ENCODE peak calls at places on chromosomes 16 and 17, in eight cellular contexts. I is psoas muscle, A is heart right ventricle, D is IMR-90, P is ovary, Y is left ventricle myocardium inferior, E is fibroblast of lung, Z is tibial nerve. C is an unnamed sample.

GRCh38 chr17:36602030-36602737 is 801 bp downstream of the MRM1 start:
- DNase-seq in A (no peak), D (peak; percentile 9), I (peak; percentile 25), E (peak; percentile 17), Y (no peak), P (no peak), Z (no peak), C (no peak)

GRCh38 chr16:74742051-74742481 is 32.6 kb downstream of the FA2H start:
- DNase-seq in A (no peak), D (peak; percentile 43), P (no peak), E (peak; percentile 47), I (no peak), Z (no peak), Y (no peak), C (no peak)

GRCh38 chr17:30323262-30323894 is 10.5 kb downstream of the TMIGD1 start:
- DNase-seq in A (no peak), Y (no peak), P (no peak), D (no peak), I (no peak), E (no peak), Z (no peak), C (no peak)

GRCh38 chr17:1455748-1456599 is at the start of gene CRK:
- DNase-seq in P (peak; percentile 99), Y (peak; percentile 96), E (peak; percentile 87), Z (peak; percentile 90), I (peak; percentile 97), A (peak; percentile 96), D (peak; percentile 93), C (peak; percentile 96)

GRCh38 chr17:64622931-64623654 is 39.0 kb downstream of the SMURF2 start:
- DNase-seq in I (no peak), Z (no peak), Y (no peak), A (no peak), E (peak; percentile 92), P (no peak), D (peak; percentile 91), C (no peak)

GRCh38 chr16:88411951-88412576 is 29.3 kb downstream of the ZNF469 start:
- DNase-seq in I (no peak), P (no peak), E (no peak), D (no peak), A (no peak), Z (no peak), Y (no peak), C (no peak)

GRCh38 chr16:10594312-10594950 is 14.0 kb upstream of the EMP2 start:
- DNase-seq in E (no peak), Z (no peak), D (no peak), I (no peak), A (no peak), P (no peak), Y (no peak), C (no peak)

GRCh38 chr16:22161999-22162657 is at the start of gene SDR42E2:
- DNase-seq in A (no peak), D (no peak), Z (no peak), I (no peak), P (no peak), E (no peak), Y (no peak), C (no peak)

GRCh38 chr16:49354991-49355390 is 18.6 kb upstream of the C16orf78 start:
- DNase-seq in D (no peak), I (no peak), Y (no peak), A (no peak), E (no peak), P (no peak), Z (no peak), C (no peak)

GRCh38 chr17:29707212-29707571 is 84.5 kb upstream of the CORO6 start:
- DNase-seq in Z (no peak), D (no peak), A (no peak), E (no peak), Y (no peak), P (no peak), I (no peak), C (no peak)

GRCh38 chr17:4101127-4101798 is 41.6 kb downstream of the ZZEF1 start:
- DNase-seq in A (peak; percentile 11), P (no peak), I (no peak), Z (no peak), D (peak; percentile 40), Y (no peak), E (peak; percentile 23), C (no peak)

GRCh38 chr16:76345093-76345735 is 68.0 kb downstream of the CNTNAP4 start:
- DNase-seq in A (peak; percentile 28), Z (no peak), P (no peak), Y (peak; percentile 43), I (peak; percentile 41), D (no peak), E (peak; percentile 29), C (no peak)

GRCh38 chr16:70725912-70726828 is 40.3 kb upstream of the MTSS2 start:
- DNase-seq in E (no peak), I (peak; percentile 68), D (peak; percentile 42), Z (no peak), A (peak; percentile 73), P (peak; percentile 72), Y (peak; percentile 79), C (peak; percentile 89)

GRCh38 chr17:82661717-82662683 is 13.8 kb upstream of the WDR45B start:
- DNase-seq in A (no peak), Y (no peak), E (no peak), I (peak; percentile 7), D (no peak), Z (no peak), P (no peak), C (no peak)

GRCh38 chr17:65243838-65244237 is 106.7 kb downstream of the RGS9 start:
- DNase-seq in D (peak; percentile 24), Y (no peak), Z (no peak), A (peak; percentile 11), P (no peak), E (peak; percentile 72), I (no peak), C (peak; percentile 43)

GRCh38 chr17:62392908-62393307 is 12.6 kb downstream of the EFCAB3 start:
- DNase-seq in E (no peak), Y (no peak), D (no peak), I (no peak), Z (no peak), P (no peak), A (no peak), C (no peak)

GRCh38 chr17:40922239-40922638 is 15.2 kb downstream of the KRT23 start:
- DNase-seq in Z (peak; percentile 21), I (peak; percentile 42), A (no peak), E (peak; percentile 90), Y (no peak), P (no peak), D (peak; percentile 88), C (no peak)

GRCh38 chr17:18319604-18320256 is 4.6 kb downstream of the SMCR8 start:
- DNase-seq in A (no peak), D (peak; percentile 68), E (peak; percentile 49), Y (no peak), Z (no peak), I (no peak), P (no peak), C (no peak)

GRCh38 chr17:82263641-82264040 is 9.9 kb downstream of the CSNK1D start:
- DNase-seq in Z (no peak), P (no peak), Y (no peak), D (no peak), I (no peak), A (no peak), E (no peak), C (no peak)

GRCh38 chr17:57853695-57854094 is 3.9 kb upstream of the MRPS23 start:
- DNase-seq in P (no peak), A (no peak), I (peak; percentile 75), Y (peak; percentile 59), Z (no peak), E (no peak), D (no peak), C (no peak)

GRCh38 chr17:1752425-1752941 is 9.4 kb upstream of the SERPINF1 start:
- DNase-seq in I (no peak), P (no peak), A (no peak), D (no peak), E (no peak), Z (no peak), Y (no peak), C (no peak)

GRCh38 chr17:72890711-72891110 is 201.8 kb downstream of the SLC39A11 start:
- DNase-seq in D (peak; percentile 23), I (no peak), Z (no peak), E (peak; percentile 55), P (no peak), A (no peak), Y (no peak), C (no peak)

GRCh38 chr17:49132699-49133364 is at the start of gene B4GALNT2:
- DNase-seq in P (no peak), I (no peak), A (no peak), D (no peak), Y (no peak), E (peak; percentile 7), Z (no peak), C (no peak)

GRCh38 chr17:75877752-75878173 is 618 bp downstream of the TRIM47 start:
- DNase-seq in E (peak; percentile 72), I (peak; percentile 76), Y (peak; percentile 75), A (peak; percentile 66), Z (peak; percentile 50), D (peak; percentile 71), P (peak; percentile 70), C (no peak)

GRCh38 chr16:57755726-57756423 is 20.3 kb downstream of the KATNB1 start:
- DNase-seq in I (peak; percentile 4), Z (no peak), A (no peak), D (no peak), E (no peak), P (peak; percentile 21), Y (no peak), C (no peak)

GRCh38 chr16:90046971-90047713 is 27.9 kb upstream of the DBNDD1 start:
- DNase-seq in D (peak; percentile 58), E (peak; percentile 57), Y (peak; percentile 65), P (peak; percentile 94), Z (peak; percentile 74), I (peak; percentile 60), A (peak; percentile 41), C (no peak)
- H3K27ac ChIP-seq in D (no peak overlapping the region), E (no peak overlapping the region), Y (no peak overlapping the region), P (peak overlapping the region; percentile 31), Z (peak overlapping the region; percentile 73), I (peak overlapping the region; percentile 41), A (no peak overlapping the region), C (no peak overlapping the region)

GRCh38 chr16:67537636-67538591 is 9.3 kb downstream of the RIPOR1 start:
- DNase-seq in Y (peak; percentile 79), I (peak; percentile 73), P (peak; percentile 71), Z (no peak), D (no peak), E (no peak), A (peak; percentile 85), C (no peak)
- H3K27ac ChIP-seq in Y (peak overlapping the region; percentile 99), I (peak overlapping the region; percentile 83), P (peak overlapping the region; percentile 71), Z (peak overlapping the region; percentile 54), D (peak overlapping the region; percentile 41), E (peak overlapping the region; percentile 52), A (peak overlapping the region; percentile 98), C (peak overlapping the region; percentile 78)

GRCh38 chr17:79217473-79218135 is 143.0 kb downstream of the ENGASE start:
- DNase-seq in D (no peak), E (no peak), A (no peak), Y (no peak), I (no peak), P (no peak), Z (no peak), C (no peak)
- H3K27ac ChIP-seq in D (no peak overlapping the region), E (no peak overlapping the region), A (no peak overlapping the region), Y (no peak overlapping the region), I (no peak overlapping the region), P (no peak overlapping the region), Z (no peak overlapping the region), C (no peak overlapping the region)

DNA sequence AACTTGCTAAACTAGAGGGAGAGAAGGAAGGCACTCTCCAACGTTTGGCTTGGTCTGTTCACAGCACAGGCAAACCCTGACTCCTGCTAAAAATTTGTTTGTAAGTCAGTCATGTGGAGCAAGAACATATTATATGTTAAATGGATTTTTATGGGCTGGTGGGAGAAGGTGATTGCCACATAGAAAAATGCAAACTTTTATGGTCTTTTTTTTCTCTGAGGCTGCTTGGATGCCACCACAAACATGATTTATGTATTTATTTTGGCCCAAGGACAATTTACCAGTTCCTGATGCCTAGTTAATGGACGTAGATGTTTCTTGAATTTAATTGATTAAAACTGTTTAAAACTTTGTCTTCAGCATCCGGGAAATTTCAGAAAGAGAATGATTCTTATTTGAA is 274.2 kb upstream of the MYOCD start:
- DNase-seq in E (no peak), Y (no peak), A (no peak), I (no peak), Z (no peak), P (no peak), D (no peak), C (no peak)
- H3K27ac ChIP-seq in E (no peak overlapping the region), Y (no peak overlapping the region), A (no peak overlapping the region), I (no peak overlapping the region), Z (no peak overlapping the region), P (no peak overlapping the region), D (no peak overlapping the region), C (no peak overlapping the region)